ENCODE peak calls at places on chromosomes 7 and 10, in nine cellular contexts. One of them, this sample, is unnamed.

GRCh38 chr10:11272915-11273389 is 255.3 kb downstream of the CELF2 start:
- DNase-seq in adrenal gland: no peak
- DNase-seq in ovary: no peak
- DNase-seq in prostate gland: no peak
- DNase-seq in spleen: no peak
- DNase-seq in body of pancreas: no peak
- DNase-seq in lower leg skin: no peak
- DNase-seq in GM12891: no peak
- DNase-seq in esophagus squamous epithelium: no peak
- DNase-seq in this sample: no peak

GRCh38 chr10:14953452-14954000 is 370 bp downstream of the DCLRE1C start:
- DNase-seq in adrenal gland: peak
- DNase-seq in ovary: no peak
- DNase-seq in prostate gland: peak
- DNase-seq in spleen: peak
- DNase-seq in body of pancreas: peak
- DNase-seq in lower leg skin: peak
- DNase-seq in GM12891: peak
- DNase-seq in esophagus squamous epithelium: peak
- DNase-seq in this sample: peak

GRCh38 chr7:34034728-34035127 is 129.4 kb downstream of the BMPER start:
- DNase-seq in adrenal gland: no peak
- DNase-seq in ovary: no peak
- DNase-seq in prostate gland: no peak
- DNase-seq in spleen: no peak
- DNase-seq in body of pancreas: no peak
- DNase-seq in lower leg skin: no peak
- DNase-seq in GM12891: no peak
- DNase-seq in esophagus squamous epithelium: no peak
- DNase-seq in this sample: no peak

GRCh38 chr10:19705273-19705672 is 111.0 kb upstream of the PLXDC2 start:
- DNase-seq in adrenal gland: no peak
- DNase-seq in ovary: no peak
- DNase-seq in prostate gland: no peak
- DNase-seq in spleen: no peak
- DNase-seq in body of pancreas: no peak
- DNase-seq in lower leg skin: no peak
- DNase-seq in GM12891: no peak
- DNase-seq in esophagus squamous epithelium: no peak
- DNase-seq in this sample: no peak

GRCh38 chr7:19410096-19410495 is 264.9 kb upstream of the FERD3L start:
- DNase-seq in adrenal gland: no peak
- DNase-seq in ovary: no peak
- DNase-seq in prostate gland: no peak
- DNase-seq in spleen: no peak
- DNase-seq in body of pancreas: no peak
- DNase-seq in lower leg skin: no peak
- DNase-seq in GM12891: no peak
- DNase-seq in esophagus squamous epithelium: no peak
- DNase-seq in this sample: no peak

GRCh38 chr7:135335628-135336139 is 102.0 kb downstream of the STRA8 start:
- DNase-seq in adrenal gland: peak
- DNase-seq in ovary: peak
- DNase-seq in prostate gland: peak
- DNase-seq in spleen: no peak
- DNase-seq in body of pancreas: peak
- DNase-seq in lower leg skin: peak
- DNase-seq in GM12891: peak
- DNase-seq in esophagus squamous epithelium: no peak
- DNase-seq in this sample: peak

GRCh38 chr7:76072243-76073148 is 24.6 kb downstream of the MDH2 start:
- DNase-seq in adrenal gland: no peak
- DNase-seq in ovary: no peak
- DNase-seq in prostate gland: no peak
- DNase-seq in spleen: no peak
- DNase-seq in body of pancreas: no peak
- DNase-seq in lower leg skin: no peak
- DNase-seq in GM12891: no peak
- DNase-seq in esophagus squamous epithelium: no peak
- DNase-seq in this sample: no peak

GRCh38 chr7:65453631-65454030 is 80.0 kb downstream of the ZNF92 start:
- DNase-seq in adrenal gland: no peak
- DNase-seq in ovary: no peak
- DNase-seq in prostate gland: no peak
- DNase-seq in spleen: no peak
- DNase-seq in body of pancreas: no peak
- DNase-seq in lower leg skin: no peak
- DNase-seq in GM12891: no peak
- DNase-seq in esophagus squamous epithelium: no peak
- DNase-seq in this sample: no peak

GRCh38 chr7:35749548-35749947 is 51.3 kb upstream of the SEPTIN7 start:
- DNase-seq in adrenal gland: peak
- DNase-seq in ovary: peak
- DNase-seq in prostate gland: no peak
- DNase-seq in spleen: no peak
- DNase-seq in body of pancreas: peak
- DNase-seq in lower leg skin: no peak
- DNase-seq in GM12891: no peak
- DNase-seq in esophagus squamous epithelium: no peak
- DNase-seq in this sample: no peak

GRCh38 chr10:11795101-11795920 is 27.8 kb upstream of the PROSER2 start:
- DNase-seq in adrenal gland: no peak
- DNase-seq in ovary: no peak
- DNase-seq in prostate gland: no peak
- DNase-seq in spleen: no peak
- DNase-seq in body of pancreas: no peak
- DNase-seq in lower leg skin: no peak
- DNase-seq in GM12891: no peak
- DNase-seq in esophagus squamous epithelium: no peak
- DNase-seq in this sample: no peak

GRCh38 chr7:40306596-40306995 is 171.8 kb downstream of the SUGCT start:
- DNase-seq in adrenal gland: no peak
- DNase-seq in ovary: no peak
- DNase-seq in prostate gland: no peak
- DNase-seq in spleen: no peak
- DNase-seq in body of pancreas: no peak
- DNase-seq in lower leg skin: no peak
- DNase-seq in GM12891: no peak
- DNase-seq in esophagus squamous epithelium: no peak
- DNase-seq in this sample: no peak

GRCh38 chr10:26081459-26081858 is 135.1 kb upstream of the GAD2 start:
- DNase-seq in adrenal gland: no peak
- DNase-seq in ovary: no peak
- DNase-seq in prostate gland: no peak
- DNase-seq in spleen: no peak
- DNase-seq in body of pancreas: no peak
- DNase-seq in lower leg skin: no peak
- DNase-seq in GM12891: no peak
- DNase-seq in esophagus squamous epithelium: no peak
- DNase-seq in this sample: no peak

DNA sequence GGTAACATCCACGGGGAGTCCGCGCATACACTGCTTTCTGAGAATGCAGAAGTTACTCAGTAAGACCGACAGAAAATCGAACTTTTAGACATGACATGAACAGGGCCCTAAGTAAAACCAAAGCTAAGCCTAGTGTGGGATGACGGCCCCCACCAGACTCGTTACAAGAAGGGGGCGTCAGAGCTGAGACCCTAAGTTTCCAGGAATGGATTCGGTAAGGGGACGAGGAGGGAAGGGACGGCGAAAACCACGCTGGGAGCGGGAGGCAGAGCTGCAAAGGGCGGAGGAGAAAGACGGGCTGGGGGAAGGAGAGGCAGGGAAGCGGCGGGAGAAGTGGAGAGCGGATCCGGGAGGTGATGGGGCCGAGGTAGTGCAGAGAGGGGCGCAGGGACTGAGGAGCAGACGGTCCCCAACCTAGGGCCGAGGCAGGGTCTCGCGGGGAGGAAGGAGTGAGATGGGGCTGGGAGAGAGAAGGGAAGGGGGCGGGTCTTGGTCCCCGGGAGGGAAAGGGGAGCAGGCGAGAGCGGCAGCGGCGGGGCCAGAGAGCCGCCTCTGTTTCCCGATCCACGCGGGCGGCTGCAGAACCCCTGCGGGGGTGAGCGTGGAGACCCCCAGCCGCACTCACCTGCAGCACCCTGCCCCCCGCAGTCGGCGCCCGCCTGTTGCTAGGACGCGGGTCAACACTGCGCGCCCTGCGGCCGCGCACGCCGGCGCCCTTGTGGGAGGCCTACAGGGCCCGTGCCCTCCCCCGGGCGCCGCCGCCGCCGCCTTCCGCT is 513 bp downstream of the ODAD2 start:
- DNase-seq in adrenal gland: no peak
- DNase-seq in ovary: peak
- DNase-seq in prostate gland: peak
- DNase-seq in spleen: peak
- DNase-seq in body of pancreas: peak
- DNase-seq in lower leg skin: no peak
- DNase-seq in GM12891: peak
- DNase-seq in esophagus squamous epithelium: no peak
- DNase-seq in this sample: peak
- TF ChIP-seq POLR2A in adrenal gland: peak
- TF ChIP-seq POLR2A in ovary: no peak
- TF ChIP-seq POLR2A in prostate gland: no peak
- TF ChIP-seq POLR2A in spleen: no peak
- TF ChIP-seq POLR2A in body of pancreas: no peak
- TF ChIP-seq POLR2A in lower leg skin: no peak
- TF ChIP-seq POLR2A in GM12891: no peak
- TF ChIP-seq POLR2A in esophagus squamous epithelium: no peak
- TF ChIP-seq POLR2A in this sample: peak

GRCh38 chr10:24415455-24416169 is 206.7 kb downstream of the KIAA1217 start:
- DNase-seq in adrenal gland: peak
- DNase-seq in ovary: peak
- DNase-seq in prostate gland: peak
- DNase-seq in spleen: peak
- DNase-seq in body of pancreas: peak
- DNase-seq in lower leg skin: peak
- DNase-seq in GM12891: no peak
- DNase-seq in esophagus squamous epithelium: no peak
- DNase-seq in this sample: no peak
- TF ChIP-seq POLR2A in adrenal gland: no peak
- TF ChIP-seq POLR2A in ovary: no peak
- TF ChIP-seq POLR2A in prostate gland: no peak
- TF ChIP-seq POLR2A in spleen: no peak
- TF ChIP-seq POLR2A in body of pancreas: no peak
- TF ChIP-seq POLR2A in lower leg skin: no peak
- TF ChIP-seq POLR2A in GM12891: no peak
- TF ChIP-seq POLR2A in esophagus squamous epithelium: no peak
- TF ChIP-seq POLR2A in this sample: no peak

GRCh38 chr10:122422266-122422980 is 32.0 kb upstream of the ARMS2 start:
- DNase-seq in adrenal gland: no peak
- DNase-seq in ovary: no peak
- DNase-seq in prostate gland: no peak
- DNase-seq in spleen: no peak
- DNase-seq in body of pancreas: no peak
- DNase-seq in lower leg skin: no peak
- DNase-seq in GM12891: no peak
- DNase-seq in esophagus squamous epithelium: no peak
- DNase-seq in this sample: no peak
- TF ChIP-seq POLR2A in adrenal gland: no peak
- TF ChIP-seq POLR2A in ovary: no peak
- TF ChIP-seq POLR2A in prostate gland: no peak
- TF ChIP-seq POLR2A in spleen: no peak
- TF ChIP-seq POLR2A in body of pancreas: no peak
- TF ChIP-seq POLR2A in lower leg skin: no peak
- TF ChIP-seq POLR2A in GM12891: no peak
- TF ChIP-seq POLR2A in esophagus squamous epithelium: no peak
- TF ChIP-seq POLR2A in this sample: no peak

DNA sequence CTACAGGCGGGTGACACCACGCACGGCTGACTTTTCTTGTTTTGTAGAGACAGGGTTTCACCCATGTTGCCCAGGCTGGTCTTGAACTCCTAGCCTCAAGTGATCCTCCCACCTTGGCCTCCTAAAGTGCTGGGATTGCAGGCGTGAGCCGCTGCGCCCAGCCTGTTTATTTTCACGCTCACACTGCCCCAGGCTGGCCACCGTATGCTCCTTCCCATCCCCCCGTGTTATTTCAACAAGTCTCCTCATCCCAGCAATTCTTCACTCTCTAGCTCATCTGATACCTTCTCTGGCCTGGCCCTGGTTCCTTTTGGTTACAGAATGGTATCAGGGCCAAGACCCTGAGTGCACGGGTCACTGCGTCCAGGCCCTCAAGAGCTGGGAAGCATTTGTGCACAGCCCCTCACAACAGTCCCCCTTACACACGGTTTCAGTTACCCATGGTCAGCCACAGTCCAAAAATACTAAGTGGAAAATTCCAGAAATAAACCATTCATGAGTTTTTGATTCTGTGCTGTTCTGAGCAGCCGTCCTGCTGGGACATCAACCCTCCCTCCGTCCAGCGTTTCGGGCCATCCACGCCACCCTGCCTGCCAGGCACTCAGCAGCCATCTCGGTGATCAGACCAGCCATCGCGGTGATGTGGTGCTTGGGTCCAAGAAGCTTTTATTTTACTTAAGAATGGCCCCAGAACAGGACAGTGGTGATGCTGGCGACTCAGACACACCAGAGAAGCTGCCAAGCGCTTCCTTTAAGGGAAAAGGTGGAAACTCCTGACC is 8.9 kb downstream of the COX19 start:
- DNase-seq in adrenal gland: no peak
- DNase-seq in ovary: no peak
- DNase-seq in prostate gland: no peak
- DNase-seq in spleen: peak
- DNase-seq in body of pancreas: no peak
- DNase-seq in lower leg skin: no peak
- DNase-seq in GM12891: no peak
- DNase-seq in esophagus squamous epithelium: no peak
- DNase-seq in this sample: no peak
- TF ChIP-seq POLR2A in adrenal gland: no peak
- TF ChIP-seq POLR2A in ovary: no peak
- TF ChIP-seq POLR2A in prostate gland: no peak
- TF ChIP-seq POLR2A in spleen: no peak
- TF ChIP-seq POLR2A in body of pancreas: no peak
- TF ChIP-seq POLR2A in lower leg skin: no peak
- TF ChIP-seq POLR2A in GM12891: no peak
- TF ChIP-seq POLR2A in esophagus squamous epithelium: no peak
- TF ChIP-seq POLR2A in this sample: no peak

DNA sequence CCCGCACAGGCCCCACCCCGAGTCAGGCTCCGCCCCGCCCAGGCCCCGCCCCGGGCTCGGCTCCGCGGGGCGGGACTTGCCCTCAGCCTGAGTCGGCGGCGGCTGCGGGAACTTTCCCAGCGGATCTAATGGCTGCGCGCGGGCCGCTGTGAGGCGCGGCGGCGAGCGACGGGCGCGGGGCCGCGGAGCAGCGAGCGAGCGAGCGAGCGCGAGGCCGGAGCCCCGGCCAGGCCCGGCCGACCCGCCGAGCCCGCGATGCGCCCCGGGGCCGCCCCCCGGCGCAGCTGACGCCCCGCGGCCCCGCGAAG is at the start of gene INPP5A:
- DNase-seq in adrenal gland: no peak
- DNase-seq in ovary: no peak
- DNase-seq in prostate gland: no peak
- DNase-seq in spleen: no peak
- DNase-seq in body of pancreas: no peak
- DNase-seq in lower leg skin: no peak
- DNase-seq in GM12891: no peak
- DNase-seq in esophagus squamous epithelium: no peak
- DNase-seq in this sample: no peak
- TF ChIP-seq POLR2A in adrenal gland: peak
- TF ChIP-seq POLR2A in ovary: peak
- TF ChIP-seq POLR2A in prostate gland: peak
- TF ChIP-seq POLR2A in spleen: peak
- TF ChIP-seq POLR2A in body of pancreas: peak
- TF ChIP-seq POLR2A in lower leg skin: no peak
- TF ChIP-seq POLR2A in GM12891: no peak
- TF ChIP-seq POLR2A in esophagus squamous epithelium: peak
- TF ChIP-seq POLR2A in this sample: peak